ENCODE peak calls at places on chromosomes 11 and 22, in eight cellular contexts. G is Calu3, T is right atrium auricular region, Y is GM13976, E is cardiac muscle cell, Q is A549, C is neural crest cell, S is GM23338. R is an unnamed sample.

GRCh38 chr11:64356498-64357411 is 2.2 kb upstream of the RPS6KA4 start:
- DNase-seq in T (no peak), E (peak; percentile 84), S (peak; percentile 97), C (peak; percentile 65), Y (peak; percentile 46), G (peak; percentile 65), Q (peak; percentile 88), R (peak; percentile 38)

GRCh38 chr22:36741204-36741793 is 34.6 kb downstream of the IFT27 start:
- DNase-seq in G (no peak), S (peak; percentile 60), Y (no peak), E (no peak), Q (peak; percentile 20), T (no peak), C (no peak), R (no peak)

GRCh38 chr11:79437274-79437980 is 3.4 kb downstream of the TENM4 start:
- DNase-seq in T (no peak), Q (no peak), Y (peak; percentile 42), C (peak; percentile 52), G (peak; percentile 24), E (peak; percentile 89), S (peak; percentile 89), R (peak; percentile 71)

GRCh38 chr22:46788426-46789168 is 26.1 kb downstream of the TBC1D22A start:
- DNase-seq in E (peak; percentile 57), Q (no peak), C (no peak), S (no peak), G (no peak), Y (peak; percentile 76), T (no peak), R (no peak)

GRCh38 chr11:77590194-77590591 is 440 bp downstream of the AQP11 start:
- DNase-seq in T (no peak), E (peak; percentile 37), G (peak; percentile 46), Y (no peak), C (peak; percentile 25), S (peak; percentile 76), Q (peak; percentile 28), R (peak; percentile 35)

GRCh38 chr22:50184004-50184461 is 1.7 kb upstream of the TRABD start:
- DNase-seq in G (peak; percentile 68), S (peak; percentile 61), Y (no peak), Q (no peak), C (no peak), E (peak; percentile 76), T (peak; percentile 84), R (peak; percentile 31)

GRCh38 chr22:39300198-39300830 is 19.1 kb downstream of the RPL3 start:
- DNase-seq in T (peak; percentile 77), Y (peak; percentile 47), E (peak; percentile 32), G (no peak), C (no peak), S (peak; percentile 60), Q (no peak), R (no peak)

GRCh38 chr11:125956371-125956770 is 10.5 kb downstream of the VSIG10L2 start:
- DNase-seq in T (peak; percentile 85), E (no peak), S (no peak), Q (no peak), G (no peak), C (no peak), Y (no peak), R (no peak)

GRCh38 chr22:23431337-23432072 is 148.6 kb downstream of the IGLL1 start:
- DNase-seq in E (peak; percentile 30), Y (no peak), G (no peak), T (no peak), S (no peak), Q (no peak), C (no peak), R (peak; percentile 79)

GRCh38 chr11:72580648-72580950 is 93.6 kb downstream of the PDE2A start:
- DNase-seq in T (no peak), G (no peak), Y (no peak), E (no peak), S (no peak), C (no peak), Q (no peak), R (no peak)

GRCh38 chr22:50017701-50018224 is 5.2 kb upstream of the IL17REL start:
- DNase-seq in Q (no peak), G (no peak), E (no peak), S (no peak), C (no peak), T (no peak), Y (no peak), R (no peak)

GRCh38 chr11:117458275-117459120 is 130.8 kb downstream of the CEP164 start:
- DNase-seq in G (no peak), E (no peak), Y (peak; percentile 77), C (no peak), Q (no peak), T (no peak), S (no peak), R (no peak)

GRCh38 chr11:44304091-44305084 is 5.6 kb downstream of the ALX4 start:
- DNase-seq in T (no peak), C (no peak), Y (no peak), G (no peak), E (no peak), Q (no peak), S (peak; percentile 73), R (no peak)

GRCh38 chr22:32850157-32850556 is 48.7 kb downstream of the TIMP3 start:
- DNase-seq in Y (no peak), T (no peak), E (no peak), C (no peak), G (no peak), S (no peak), Q (no peak), R (no peak)

GRCh38 chr11:1517117-1518005 is 30.8 kb upstream of the MOB2 start:
- DNase-seq in E (no peak), G (no peak), C (no peak), Y (no peak), S (no peak), Q (no peak), T (no peak), R (no peak)

GRCh38 chr11:1514349-1515061 is 27.9 kb upstream of the MOB2 start:
- DNase-seq in Q (no peak), E (no peak), S (no peak), G (no peak), Y (no peak), T (no peak), C (no peak), R (no peak)

GRCh38 chr11:1515082-1516060 is 28.8 kb upstream of the MOB2 start:
- DNase-seq in Q (peak; percentile 93), Y (peak; percentile 92), S (peak; percentile 91), C (peak; percentile 96), T (peak; percentile 81), E (peak; percentile 83), G (peak; percentile 87), R (peak; percentile 58)

GRCh38 chr11:1518301-1518700 is 31.7 kb upstream of the MOB2 start:
- DNase-seq in Y (no peak), T (no peak), Q (no peak), E (no peak), S (no peak), C (no peak), G (no peak), R (no peak)

DNA sequence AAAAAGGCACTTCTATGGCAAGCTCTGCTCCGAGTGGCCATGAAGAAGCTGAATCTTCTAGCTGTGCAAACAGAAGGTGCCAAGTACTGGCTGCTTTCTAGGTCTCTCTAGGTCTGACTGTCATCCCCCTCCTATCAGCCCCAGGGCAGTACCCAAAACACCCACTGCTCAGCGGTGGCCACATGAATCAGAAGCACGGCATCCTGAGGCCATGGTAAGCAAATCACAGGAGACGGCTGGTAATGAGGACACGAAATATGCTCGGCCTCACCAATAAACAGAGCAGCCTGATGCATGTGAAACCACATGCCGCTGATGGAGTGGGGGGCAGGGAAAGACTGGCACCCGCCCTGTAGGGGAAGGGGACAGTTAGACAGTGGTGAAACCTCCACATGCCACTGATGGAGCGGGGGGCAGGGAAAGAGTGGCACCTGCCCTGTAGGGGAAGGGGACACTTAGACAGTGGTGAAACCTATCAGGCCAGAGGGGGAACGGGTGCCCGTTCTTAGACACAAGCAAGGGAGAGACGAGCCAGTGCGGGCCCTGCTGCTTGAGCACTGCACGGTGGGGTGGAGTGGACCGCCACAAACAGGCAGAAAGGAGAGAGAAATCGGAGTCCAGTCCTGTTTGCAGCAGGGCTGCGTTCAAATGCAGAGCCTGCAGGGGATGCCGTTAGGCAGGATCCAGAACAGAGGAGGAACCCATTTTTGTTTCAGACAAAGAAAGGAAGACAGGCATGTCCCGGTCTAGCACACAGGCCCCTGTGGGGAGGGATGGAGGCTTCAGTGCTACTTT is 29.9 kb upstream of the MOB2 start:
- DNase-seq in Q (no peak), Y (no peak), S (no peak), T (no peak), G (no peak), C (no peak), E (no peak), R (peak; percentile 42)
- TF ChIP-seq CTCF in Q (no peak), Y (no peak), S (no peak), T (no peak), G (no peak), C (no peak), E (no peak), R (no peak)

DNA sequence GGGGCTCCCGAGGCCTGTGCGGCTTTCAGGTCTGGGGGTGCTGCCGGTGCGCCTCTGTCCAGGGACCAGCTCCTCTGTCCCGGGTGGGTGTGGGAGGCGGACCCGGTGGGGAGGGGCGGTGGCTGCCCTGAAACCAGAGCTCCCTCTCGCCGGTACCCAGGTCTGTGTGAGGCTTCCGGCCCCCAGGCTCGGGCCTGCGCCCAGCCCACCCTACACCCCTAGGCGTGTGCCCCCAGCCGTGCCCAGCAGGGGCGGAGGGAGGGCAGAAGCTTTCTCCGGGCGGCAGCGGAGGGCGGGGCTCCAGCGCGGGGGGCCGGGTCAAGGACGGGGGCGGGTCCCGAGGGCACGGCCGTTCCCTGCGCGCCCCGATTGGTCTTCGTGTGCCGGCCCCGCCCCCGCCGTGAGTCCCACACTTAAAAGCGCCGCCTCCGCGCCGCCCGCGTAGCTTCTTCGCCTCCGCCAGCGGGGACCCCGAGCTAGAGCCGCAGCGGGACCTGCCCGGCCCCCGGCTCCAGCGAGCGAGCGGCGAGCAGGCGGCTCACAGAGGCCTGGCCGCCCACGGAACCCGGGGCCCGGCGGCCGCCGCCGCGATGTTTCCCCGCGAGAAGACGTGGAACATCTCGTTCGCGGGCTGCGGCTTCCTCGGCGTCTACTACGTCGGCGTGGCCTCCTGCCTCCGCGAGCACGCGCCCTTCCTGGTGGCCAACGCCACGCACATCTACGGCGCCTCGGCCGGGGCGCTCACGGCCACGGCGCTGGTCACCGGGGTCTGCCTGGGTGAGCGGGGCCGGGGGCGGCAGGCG is 616 bp downstream of the PNPLA2 start:
- DNase-seq in Q (no peak), G (peak; percentile 93), E (peak; percentile 98), Y (peak; percentile 96), T (peak; percentile 91), C (peak; percentile 88), S (peak; percentile 97), R (peak; percentile 83)
- TF ChIP-seq CTCF in Q (no peak), G (no peak), E (no peak), Y (no peak), T (no peak), C (peak; percentile 21), S (no peak), R (no peak)

GRCh38 chr11:46521947-46522681 is 71.7 kb downstream of the AMBRA1 start:
- DNase-seq in Q (no peak), S (peak; percentile 33), G (no peak), T (no peak), Y (no peak), E (no peak), C (no peak), R (peak; percentile 75)
- TF ChIP-seq CTCF in Q (no peak), S (peak; percentile 55), G (no peak), T (no peak), Y (no peak), E (peak; percentile 11), C (peak; percentile 38), R (peak; percentile 45)

DNA sequence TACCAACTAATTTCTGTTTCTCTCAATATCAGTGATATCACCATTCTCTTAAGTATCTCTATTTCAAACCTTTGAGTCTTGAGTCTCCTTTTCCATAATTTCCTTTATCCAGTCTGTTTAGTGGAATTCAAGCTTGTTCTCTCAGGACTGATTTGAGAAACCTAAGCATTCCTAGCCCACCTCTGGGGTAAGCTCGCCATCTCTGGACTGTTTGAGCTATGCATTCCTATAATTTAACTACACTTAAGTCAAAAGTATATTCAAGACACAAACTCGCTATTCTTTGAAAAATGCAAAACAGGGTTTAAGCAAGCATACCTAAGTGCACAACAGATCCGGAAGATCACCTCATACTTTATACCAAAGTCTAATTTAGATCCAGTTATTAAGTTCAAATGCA is 2.1 kb upstream of the DLAT start:
- DNase-seq in Q (no peak), T (no peak), G (no peak), E (peak; percentile 37), Y (no peak), C (no peak), S (peak; percentile 9), R (no peak)
- TF ChIP-seq CTCF in Q (no peak), T (no peak), G (no peak), E (no peak), Y (no peak), C (no peak), S (peak; percentile 9), R (no peak)

R was measured in astrocyte of the spinal cord.